ENCODE peak calls at places on chromosome 21, in five cellular contexts. S is IMR-90, B is H1, C is mesendoderm, J is H9. Q is an unnamed sample. For H3K79me1, the result is how much of the 10 kb centered on the place peaks cover.

GRCh38 chr21:38965910-38966504 is 160.3 kb downstream of the ETS2 start:
- DNase-seq in S (peak), B (peak), C (peak), J (peak), Q (peak)

GRCh38 chr21:42685036-42685435 is 31.6 kb downstream of the PDE9A start:
- DNase-seq in S (no peak), B (no peak), C (no peak), J (no peak), Q (no peak)

GRCh38 chr21:34580181-34580700 is 34.7 kb downstream of the RCAN1 start:
- DNase-seq in S (no peak), B (no peak), C (no peak), J (no peak), Q (no peak)

GRCh38 chr21:37915941-37916794 is at the start of gene KCNJ6:
- DNase-seq in S (peak), B (peak), C (peak), J (peak), Q (peak)

GRCh38 chr21:33047231-33047630 is 21.5 kb downstream of the OLIG2 start:
- DNase-seq in S (peak), B (no peak), C (no peak), J (no peak), Q (no peak)

GRCh38 chr21:15134711-15135110 is 69.9 kb upstream of the NRIP1 start:
- DNase-seq in S (no peak), B (no peak), C (no peak), J (no peak), Q (no peak)

GRCh38 chr21:27570306-27570868 is 603.5 kb upstream of the ADAMTS5 start:
- DNase-seq in S (peak), B (no peak), C (no peak), J (no peak), Q (peak)

GRCh38 chr21:38832664-38833063 is 26.9 kb downstream of the ETS2 start:
- DNase-seq in S (no peak), B (no peak), C (no peak), J (no peak), Q (no peak)

GRCh38 chr21:17371470-17371869 is 141.4 kb upstream of the CXADR start:
- DNase-seq in S (peak), B (no peak), C (peak), J (no peak), Q (peak)

GRCh38 chr21:32475162-32475812 is 62.8 kb downstream of the EVA1C start:
- DNase-seq in S (peak), B (no peak), C (no peak), J (no peak), Q (no peak)

GRCh38 chr21:19256934-19257660 is 853.5 kb upstream of the TMPRSS15 start:
- DNase-seq in S (no peak), B (no peak), C (peak), J (no peak), Q (no peak)

GRCh38 chr21:37787456-37787855 is 128.8 kb downstream of the KCNJ6 start:
- DNase-seq in S (peak), B (no peak), C (peak), J (no peak), Q (peak)

GRCh38 chr21:42299324-42300044 is 15.7 kb downstream of the TFF3 start:
- DNase-seq in S (no peak), B (no peak), C (no peak), J (no peak), Q (no peak)

GRCh38 chr21:38771536-38771935 is 34.2 kb upstream of the ETS2 start:
- DNase-seq in S (peak), B (no peak), C (no peak), J (no peak), Q (no peak)

GRCh38 chr21:41207401-41208388 is 39.7 kb downstream of the BACE2 start:
- DNase-seq in S (peak), B (no peak), C (no peak), J (no peak), Q (no peak)

GRCh38 chr21:16709866-16710550 is 802.8 kb upstream of the CXADR start:
- DNase-seq in S (peak), B (no peak), C (peak), J (no peak), Q (no peak)

GRCh38 chr21:46551636-46552241 is 53.1 kb downstream of the S100B start:
- DNase-seq in S (no peak), B (peak), C (peak), J (peak), Q (no peak)

GRCh38 chr21:19048088-19048672 is 644.6 kb upstream of the TMPRSS15 start:
- DNase-seq in S (no peak), B (no peak), C (no peak), J (no peak), Q (no peak)

GRCh38 chr21:21860888-21861287 is 862.7 kb downstream of the NCAM2 start:
- DNase-seq in S (peak), B (no peak), C (peak), J (no peak), Q (peak)

GRCh38 chr21:39106881-39107462 is 76.3 kb downstream of the PSMG1 start:
- DNase-seq in S (no peak), B (peak), C (no peak), J (no peak), Q (no peak)

GRCh38 chr21:37005548-37006242 is 807 bp upstream of the RIPPLY3 start:
- DNase-seq in S (no peak), B (no peak), C (peak), J (peak), Q (no peak)

GRCh38 chr21:16108561-16109070 is 378.8 kb downstream of the USP25 start:
- DNase-seq in S (no peak), B (no peak), C (peak), J (no peak), Q (no peak)

GRCh38 chr21:18840239-18840638 is 436.7 kb upstream of the TMPRSS15 start:
- DNase-seq in S (no peak), B (peak), C (peak), J (peak), Q (no peak)

GRCh38 chr21:22343721-22344120 is 1345.5 kb downstream of the NCAM2 start:
- DNase-seq in S (no peak), B (no peak), C (no peak), J (no peak), Q (no peak)

GRCh38 chr21:18908641-18909040 is 505.1 kb upstream of the TMPRSS15 start:
- DNase-seq in S (no peak), B (no peak), C (no peak), J (no peak), Q (no peak)

GRCh38 chr21:46560568-46561447 is 44.1 kb downstream of the S100B start:
- DNase-seq in S (no peak), B (no peak), C (no peak), J (no peak), Q (no peak)

DNA sequence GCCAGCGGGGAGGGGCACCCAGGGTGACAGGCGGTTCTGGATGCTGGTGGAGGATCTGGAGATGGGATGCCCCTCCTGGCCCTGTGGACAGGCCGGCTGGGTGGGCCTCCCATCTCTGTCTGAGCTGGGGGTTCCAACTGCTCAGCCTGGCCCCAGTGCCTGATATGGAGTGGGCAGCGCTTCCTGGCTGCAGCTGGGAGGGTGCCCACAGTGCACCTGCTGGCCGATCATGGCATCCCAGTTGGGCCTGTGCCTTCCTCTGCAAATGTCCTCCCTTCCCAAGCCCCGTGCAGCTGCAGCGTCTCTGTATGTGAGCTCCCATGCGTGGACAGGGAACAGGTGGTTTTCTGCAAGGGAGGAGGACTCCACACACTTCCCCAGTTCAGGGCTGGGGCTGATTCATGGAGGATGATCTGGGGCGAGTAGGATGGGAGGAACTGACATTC is 2.1 kb downstream of the PFKL start:
- DNase-seq in S (no peak), B (no peak), C (no peak), J (no peak), Q (no peak)
- H3K4me2 ChIP-seq in S (no peak), B (no peak), C (no peak), J (no peak), Q (no peak)

GRCh38 chr21:45361033-45361997 is 43.6 kb upstream of the COL18A1 start:
- DNase-seq in S (no peak), B (no peak), C (peak), J (no peak), Q (no peak)
- H3K79me1 ChIP-seq in S (under half), B (under half), C (under half), J (under half), Q (under half)

DNA sequence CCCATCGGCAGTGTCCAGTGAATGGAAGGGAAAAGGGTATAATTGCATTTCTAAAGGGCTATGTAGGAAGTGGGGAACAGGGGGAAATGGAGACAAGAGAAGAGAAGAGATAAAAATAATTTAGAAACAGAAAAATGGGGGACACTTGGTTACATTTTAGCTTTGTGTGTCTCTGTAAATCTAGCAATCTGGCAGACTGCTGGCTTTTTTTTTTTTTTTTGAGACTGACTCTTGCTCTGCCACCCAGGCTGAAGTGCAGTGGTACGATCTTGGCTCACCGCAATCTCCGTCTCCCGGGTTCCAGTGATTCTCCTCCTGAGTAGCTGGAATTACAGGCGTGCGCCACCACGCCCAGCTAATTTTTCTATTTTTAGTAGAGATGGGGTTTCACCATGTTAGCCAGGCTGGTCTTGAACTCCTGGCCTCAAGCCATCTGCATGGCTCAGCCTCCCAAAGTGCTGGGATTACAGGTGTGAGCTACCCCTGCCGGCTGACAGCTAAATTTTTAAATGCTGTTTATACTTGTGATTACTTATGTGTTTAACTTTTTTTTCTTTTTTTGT is 53.4 kb downstream of the AGPAT3 start:
- DNase-seq in S (no peak), B (no peak), C (no peak), J (no peak), Q (no peak)
- H3K4me2 ChIP-seq in S (no peak), B (no peak), C (no peak), J (no peak), Q (no peak)

GRCh38 chr21:45365186-45365607 is 39.8 kb upstream of the COL18A1 start:
- DNase-seq in S (no peak), B (no peak), C (no peak), J (no peak), Q (no peak)
- H3K79me1 ChIP-seq in S (under half), B (under half), C (under half), J (under half), Q (under half)

DNA sequence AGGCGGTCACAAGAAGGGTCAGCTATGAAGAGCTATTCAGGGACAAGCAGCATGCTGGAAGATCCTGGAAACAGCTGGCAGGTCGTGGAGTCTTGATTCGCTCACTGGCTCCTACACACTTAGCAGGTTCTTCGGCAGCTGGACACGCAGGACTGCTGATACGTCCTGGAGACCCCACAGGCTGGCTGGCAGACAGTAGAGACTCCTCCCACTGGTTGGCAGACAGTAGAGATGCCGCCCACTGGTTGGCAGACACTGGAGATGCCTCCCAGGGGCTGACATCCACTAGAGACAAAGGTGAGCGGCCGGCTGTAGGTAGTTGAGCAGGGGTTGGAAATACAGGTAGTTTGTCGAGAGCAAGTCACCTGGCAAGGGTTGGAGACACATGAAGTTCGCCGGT is 466 bp downstream of the KRTAP11-1 start:
- DNase-seq in S (no peak), B (no peak), C (no peak), J (no peak), Q (no peak)
- H3K4me2 ChIP-seq in S (no peak), B (no peak), C (no peak), J (no peak), Q (no peak)